ENCODE peak calls at places on chromosomes 13 and 19, in seven cellular contexts. N is tibial nerve; H is right lobe of liver; F is CD8-positive, alpha-beta T cell; O is astrocyte; M is breast epithelium; X is cardiac muscle cell. D is an unnamed sample.
A peak's percentile ranks its signal among the peaks of the same experiment; 100 is the strongest.

GRCh38 chr19:37872383-37872782 is 34.0 kb downstream of the WDR87 start:
- DNase-seq in X (no peak), F (no peak), M (no peak), H (no peak), N (no peak), O (peak; percentile 22), D (no peak)

GRCh38 chr19:15251749-15252397 is 19.6 kb upstream of the EPHX3 start:
- DNase-seq in X (peak; percentile 98), O (peak; percentile 90), M (no peak), F (no peak), H (no peak), N (peak; percentile 69), D (peak; percentile 79)

GRCh38 chr19:4567584-4568071 is 8.1 kb upstream of the SEMA6B start:
- DNase-seq in X (peak; percentile 72), N (peak; percentile 74), F (peak; percentile 64), O (no peak), M (peak; percentile 66), H (peak; percentile 61), D (no peak)

GRCh38 chr13:64338671-64339070 is 2891.5 kb downstream of the PCDH9 start:
- DNase-seq in O (no peak), F (no peak), H (no peak), N (no peak), X (no peak), M (no peak), D (no peak)

GRCh38 chr13:42066542-42066941 is 18.1 kb downstream of the DGKH start:
- DNase-seq in O (peak; percentile 74), M (no peak), N (no peak), X (peak; percentile 55), H (no peak), F (no peak), D (no peak)

GRCh38 chr19:38266070-38266469 is 1.7 kb downstream of the SPINT2 start:
- DNase-seq in O (no peak), X (no peak), M (peak; percentile 67), H (no peak), N (no peak), F (no peak), D (no peak)

GRCh38 chr19:49492573-49493411 is 3.4 kb upstream of the RPS11 start:
- DNase-seq in X (no peak), F (no peak), N (no peak), H (no peak), M (no peak), O (no peak), D (no peak)

GRCh38 chr13:45328661-45329105 is 12.3 kb downstream of the TPT1 start:
- DNase-seq in X (peak; percentile 88), H (no peak), N (no peak), O (peak; percentile 92), M (no peak), F (no peak), D (no peak)

GRCh38 chr13:75607447-75607846 is 28.7 kb upstream of the LMO7 start:
- DNase-seq in N (no peak), F (no peak), M (no peak), O (no peak), X (no peak), H (no peak), D (no peak)

GRCh38 chr13:33146843-33147611 is 130.8 kb downstream of the KL start:
- DNase-seq in M (no peak), O (no peak), F (no peak), H (no peak), N (no peak), X (no peak), D (no peak)

GRCh38 chr13:46235259-46235658 is 23.5 kb downstream of the LRRC63 start:
- DNase-seq in F (no peak), O (no peak), N (no peak), M (no peak), X (no peak), H (no peak), D (no peak)

GRCh38 chr13:25865391-25865790 is 186.4 kb downstream of the SHISA2 start:
- DNase-seq in F (no peak), M (no peak), X (no peak), O (no peak), H (no peak), N (no peak), D (no peak)

GRCh38 chr19:22354665-22355064 is 67.5 kb downstream of the ZNF98 start:
- DNase-seq in M (no peak), X (no peak), N (no peak), H (no peak), O (no peak), F (no peak), D (no peak)

GRCh38 chr13:42305503-42305902 is 33.6 kb downstream of the AKAP11 start:
- DNase-seq in N (no peak), O (no peak), M (no peak), F (no peak), X (no peak), H (no peak), D (no peak)

GRCh38 chr19:3603121-3603841 is 3.4 kb downstream of the TBXA2R start:
- DNase-seq in F (no peak), X (no peak), H (no peak), O (no peak), N (no peak), M (no peak), D (no peak)

GRCh38 chr19:46823049-46823448 is 27.6 kb downstream of the AP2S1 start:
- DNase-seq in N (no peak), F (no peak), X (no peak), M (no peak), H (no peak), O (no peak), D (no peak)

GRCh38 chr13:32881074-32881791 is 135.0 kb upstream of the KL start:
- DNase-seq in N (no peak), H (no peak), O (peak; percentile 98), M (no peak), X (peak; percentile 68), F (no peak), D (peak; percentile 3)

GRCh38 chr13:68810660-68811059 is 1297.0 kb upstream of the ATXN8OS start:
- DNase-seq in H (no peak), N (no peak), F (no peak), M (no peak), O (no peak), X (no peak), D (no peak)

GRCh38 chr13:74114202-74114601 is 20.0 kb downstream of the KLF12 start:
- DNase-seq in O (peak; percentile 79), M (no peak), X (no peak), H (no peak), F (no peak), N (no peak), D (no peak)
- TF ChIP-seq CTCF in O (no peak), M (no peak), X (no peak), H (no peak), F (no peak), N (no peak), D (no peak)

GRCh38 chr13:108958013-108958376 is 328.6 kb downstream of the MYO16 start:
- DNase-seq in O (no peak), H (no peak), M (no peak), F (no peak), X (no peak), N (no peak), D (no peak)

GRCh38 chr13:108959254-108959653 is 329.8 kb downstream of the MYO16 start:
- DNase-seq in N (no peak), O (peak; percentile 29), H (no peak), F (no peak), X (peak; percentile 36), M (no peak), D (no peak)

GRCh38 chr13:108955741-108956140 is 326.3 kb downstream of the MYO16 start:
- DNase-seq in M (no peak), X (no peak), O (no peak), N (no peak), H (no peak), F (no peak), D (no peak)

GRCh38 chr13:108960006-108960405 is 330.6 kb downstream of the MYO16 start:
- DNase-seq in F (no peak), X (no peak), N (no peak), O (no peak), H (no peak), M (no peak), D (no peak)

DNA sequence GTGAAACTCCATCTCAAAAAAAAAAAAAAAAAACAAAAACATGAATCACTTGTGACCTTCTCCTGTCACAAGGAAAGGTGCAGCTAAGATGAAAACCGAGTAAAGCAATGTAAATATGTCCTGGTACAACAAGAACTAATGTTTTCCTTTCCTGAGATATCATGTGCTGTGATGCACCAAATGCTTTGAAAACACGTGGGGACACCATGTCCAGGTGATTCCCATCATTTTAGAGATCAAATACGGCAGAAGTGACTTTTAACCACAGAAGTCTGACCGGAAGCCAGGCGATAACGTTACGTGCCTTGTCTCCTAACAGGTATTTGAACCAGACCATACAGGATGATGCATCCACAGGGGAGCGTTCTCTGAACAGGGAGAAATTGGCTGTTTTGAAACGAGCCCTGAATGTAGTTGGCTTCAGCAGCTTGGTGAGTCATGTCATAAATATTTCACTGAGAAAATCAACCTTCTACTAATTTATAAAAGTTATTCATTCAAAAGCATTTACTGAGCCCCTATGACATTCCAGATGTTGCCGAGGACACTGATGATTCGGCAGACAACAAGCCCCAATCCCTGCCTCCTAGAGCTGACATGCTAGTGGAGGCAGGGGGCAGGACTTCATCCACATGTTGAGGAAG is 328.1 kb downstream of the MYO16 start:
- DNase-seq in M (no peak), F (no peak), X (peak; percentile 70), N (peak; percentile 27), H (no peak), O (peak; percentile 83), D (no peak)
- TF ChIP-seq CTCF in M (no peak), F (no peak), X (no peak), N (no peak), H (no peak), O (no peak), D (no peak)

DNA sequence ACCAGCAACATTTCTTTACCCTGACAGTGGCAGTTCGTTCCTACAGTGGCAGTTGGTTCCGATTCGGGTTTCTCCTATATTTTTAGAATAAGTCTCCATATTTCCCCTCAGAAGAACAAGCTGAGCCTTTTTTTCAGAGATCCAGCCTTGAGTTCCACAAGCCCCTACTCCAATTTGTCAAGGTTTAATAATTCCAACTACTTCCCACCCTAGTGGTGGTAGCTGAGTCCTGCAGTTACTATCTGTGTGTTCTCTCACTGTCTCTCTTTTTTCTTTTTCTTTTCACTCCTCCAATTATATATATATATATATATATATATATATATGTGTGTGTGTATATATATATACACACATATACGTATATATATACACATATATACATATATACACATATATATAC is 1347.3 kb downstream of the PCDH9 start:
- DNase-seq in H (no peak), X (no peak), M (no peak), N (no peak), O (no peak), F (no peak), D (no peak)
- TF ChIP-seq CTCF in H (no peak), X (peak; percentile 10), M (no peak), N (no peak), O (no peak), F (no peak), D (peak; percentile 64)

GRCh38 chr13:35990196-35990595 is 141.0 kb downstream of the DCLK1 start:
- DNase-seq in M (no peak), X (no peak), N (no peak), O (no peak), H (no peak), F (no peak), D (no peak)
- TF ChIP-seq CTCF in M (no peak), X (no peak), N (no peak), O (no peak), H (no peak), F (no peak), D (no peak)

D was measured in type B pancreatic cell.